ENCODE peak calls at places on chromosomes 6 and 20, in four cellular contexts. R, N, Z and F are unnamed samples.

GRCh38 chr20:60011512-60012507 is 53.6 kb downstream of the CDH26 start:
- DNase-seq in N (no peak), R (no peak), Z (no peak), F (no peak)

GRCh38 chr6:34663887-34664269 is 32.7 kb downstream of the ILRUN start:
- DNase-seq in R (no peak), N (no peak), Z (no peak), F (no peak)

GRCh38 chr6:42898891-42899361 is 16.9 kb upstream of the PTCRA start:
- DNase-seq in R (peak; percentile 78), N (no peak), Z (no peak), F (no peak)

GRCh38 chr6:70563540-70563939 is 3.2 kb upstream of the SDHAF4 start:
- DNase-seq in R (no peak), Z (no peak), N (no peak), F (no peak)

GRCh38 chr6:118748311-118749062 is 97.1 kb upstream of the CEP85L start:
- DNase-seq in R (no peak), Z (peak; percentile 19), N (peak; percentile 50), F (peak; percentile 65)

GRCh38 chr6:84906514-84906913 is 142.1 kb upstream of the TBX18 start:
- DNase-seq in R (no peak), N (no peak), Z (no peak), F (no peak)

GRCh38 chr6:42482126-42482525 is 30.4 kb upstream of the TRERF1 start:
- DNase-seq in Z (no peak), R (no peak), N (no peak), F (no peak)

GRCh38 chr6:143348531-143348930 is 102.0 kb downstream of the ADAT2 start:
- DNase-seq in R (no peak), Z (no peak), N (no peak), F (no peak)

GRCh38 chr6:28218312-28219248 is 6.5 kb upstream of the ZSCAN9 start:
- DNase-seq in Z (peak; percentile 85), N (peak; percentile 95), R (peak; percentile 49), F (peak; percentile 93)

GRCh38 chr20:44064501-44065400 is 122.2 kb downstream of the JPH2 start:
- DNase-seq in R (no peak), Z (no peak), N (no peak), F (no peak)

GRCh38 chr6:32825966-32826365 is 9.2 kb upstream of the HLA-DOB start:
- DNase-seq in N (no peak), Z (no peak), R (no peak), F (no peak)

GRCh38 chr6:1365701-1366100 is 23.7 kb upstream of the FOXF2 start:
- DNase-seq in Z (no peak), R (no peak), N (no peak), F (no peak)

GRCh38 chr6:2783188-2783957 is 18.2 kb downstream of the WRNIP1 start:
- DNase-seq in R (no peak), Z (no peak), N (no peak), F (no peak)

GRCh38 chr6:29676981-29677601 is 3.9 kb downstream of the ZFP57 start:
- DNase-seq in Z (no peak), N (no peak), R (no peak), F (no peak)

GRCh38 chr6:41785689-41786450 is 1.6 kb upstream of the TOMM6 start:
- DNase-seq in N (no peak), Z (peak; percentile 42), R (no peak), F (no peak)

GRCh38 chr6:28208180-28208659 is 16.9 kb upstream of the ZSCAN9 start:
- DNase-seq in R (no peak), Z (no peak), N (no peak), F (no peak)

GRCh38 chr20:8723296-8723695 is 345.6 kb upstream of the PLCB4 start:
- DNase-seq in Z (no peak), R (no peak), N (no peak), F (no peak)

GRCh38 chr6:63785006-63785405 is 149.4 kb downstream of the PHF3 start:
- DNase-seq in R (no peak), Z (no peak), N (no peak), F (no peak)

GRCh38 chr6:47426524-47427302 is 50.9 kb upstream of the CD2AP start:
- DNase-seq in N (no peak), Z (no peak), R (no peak), F (no peak)

GRCh38 chr20:57427239-57428127 is 36.3 kb downstream of the RBM38 start:
- DNase-seq in N (no peak), R (no peak), Z (no peak), F (no peak)

GRCh38 chr20:45010399-45010828 is 44.1 kb downstream of the STK4 start:
- DNase-seq in Z (no peak), N (no peak), R (no peak), F (no peak)

GRCh38 chr6:86706449-86706848 is 230.9 kb upstream of the HTR1E start:
- DNase-seq in N (no peak), Z (no peak), R (peak; percentile 10), F (no peak)
- TF ChIP-seq CTCF in N (no peak), Z (peak; percentile 14), R (peak; percentile 24), F (no peak)

GRCh38 chr6:131295081-131295480 is 159.8 kb downstream of the AKAP7 start:
- DNase-seq in Z (no peak), N (peak; percentile 25), R (no peak), F (no peak)
- H3K4me3 ChIP-seq in Z (no peak overlapping the region), N (no peak overlapping the region), R (no peak overlapping the region), F (no peak overlapping the region)

GRCh38 chr20:22825546-22825945 is 209.6 kb upstream of the SSTR4 start:
- DNase-seq in Z (no peak), N (no peak), R (no peak), F (no peak)

GRCh38 chr20:22825076-22825475 is 210.0 kb upstream of the SSTR4 start:
- DNase-seq in R (no peak), Z (no peak), N (no peak), F (no peak)

GRCh38 chr20:22827916-22828315 is 207.2 kb upstream of the SSTR4 start:
- DNase-seq in N (no peak), Z (no peak), R (no peak), F (no peak)

GRCh38 chr20:22824077-22824476 is 211.0 kb upstream of the SSTR4 start:
- DNase-seq in R (no peak), Z (no peak), N (no peak), F (no peak)

GRCh38 chr20:22826306-22827230 is 208.5 kb upstream of the SSTR4 start:
- DNase-seq in Z (no peak), R (no peak), N (no peak), F (no peak)
- TF ChIP-seq CTCF in Z (no peak), R (no peak), N (no peak), F (no peak)

GRCh38 chr20:64056639-64056888 is 6.4 kb upstream of the TCEA2 start:
- DNase-seq in N (no peak), Z (no peak), R (no peak), F (no peak)

GRCh38 chr20:64055893-64056638 is 6.6 kb upstream of the SOX18 start:
- DNase-seq in N (no peak), R (no peak), Z (peak; percentile 81), F (no peak)

GRCh38 chr20:64056889-64057627 is 5.9 kb upstream of the TCEA2 start:
- DNase-seq in N (no peak), R (no peak), Z (no peak), F (no peak)

GRCh38 chr20:64058536-64058935 is 4.5 kb upstream of the TCEA2 start:
- DNase-seq in Z (no peak), R (no peak), N (no peak), F (no peak)

GRCh38 chr20:64057628-64058498 is 5.1 kb upstream of the TCEA2 start:
- DNase-seq in R (peak; percentile 56), N (peak; percentile 81), Z (peak; percentile 84), F (peak; percentile 87)
- H3K4me3 ChIP-seq in R (no peak overlapping the region), N (no peak overlapping the region), Z (peak overlapping the region; percentile 27), F (peak overlapping the region; percentile 32)

DNA sequence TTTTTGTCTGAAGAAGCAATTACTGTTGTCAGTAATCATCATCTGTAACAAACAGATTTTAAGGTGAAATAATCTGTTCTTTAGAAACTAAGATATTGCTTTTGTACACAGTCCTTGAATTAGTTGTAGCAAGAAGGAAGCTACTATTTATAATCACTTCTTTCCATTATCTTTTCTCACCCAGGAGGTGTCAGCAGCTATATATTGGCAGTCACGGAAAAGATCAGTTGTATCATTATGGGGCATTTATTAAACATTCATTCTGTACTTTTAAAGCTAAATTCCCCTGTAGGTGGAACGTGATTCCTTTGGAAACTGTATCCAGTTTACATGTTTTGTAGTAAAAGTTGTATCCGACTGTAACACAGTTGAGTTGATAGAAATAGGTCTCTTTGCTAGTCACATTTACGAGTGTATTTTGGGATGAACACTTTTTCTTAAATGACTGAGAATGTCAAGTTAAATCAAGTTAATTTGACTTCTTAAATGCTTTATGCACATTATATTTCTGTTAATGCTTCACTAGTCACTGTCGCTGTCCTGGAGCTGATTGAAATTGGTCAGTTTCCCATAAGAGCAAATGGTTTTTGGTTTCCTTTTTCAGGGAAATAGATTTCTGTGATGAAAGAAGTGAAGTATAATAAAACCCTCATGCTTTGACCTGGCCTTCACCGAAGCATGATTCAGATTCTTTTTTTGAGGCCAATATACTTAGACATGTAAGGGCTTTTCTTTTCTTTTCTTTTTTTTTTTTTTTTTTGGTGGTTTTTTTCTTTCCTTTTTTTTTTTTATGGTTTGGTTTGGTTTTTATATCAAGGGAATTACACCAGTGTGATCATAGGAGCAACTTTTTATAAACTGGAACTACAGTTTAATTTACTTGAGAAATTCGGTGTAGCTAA is 5.1 kb downstream of the QKI start:
- DNase-seq in R (no peak), Z (no peak), N (no peak), F (no peak)
- TF ChIP-seq CTCF in R (no peak), Z (no peak), N (no peak), F (no peak)